ENCODE peak calls at places on chromosomes 7 and 10, in five cellular contexts. B is H1, A is IMR-90, E is neuronal stem cell, X is mesenchymal stem cell. O is an unnamed sample.

GRCh38 chr7:41136551-41136950 is 566.3 kb downstream of the INHBA start:
- DNase-seq in E (no peak), X (no peak), B (no peak), A (no peak), O (no peak)

GRCh38 chr7:125670926-125671572 is 741.4 kb upstream of the POT1 start:
- DNase-seq in A (no peak), B (no peak), E (peak), X (peak), O (no peak)

GRCh38 chr7:101747758-101748345 is 69.6 kb upstream of the CUX1 start:
- DNase-seq in X (no peak), B (no peak), A (no peak), E (no peak), O (no peak)

GRCh38 chr7:34371922-34372321 is 286.1 kb upstream of the NPSR1 start:
- DNase-seq in X (no peak), E (no peak), B (no peak), A (no peak), O (no peak)

GRCh38 chr10:86082556-86082955 is 284.0 kb downstream of the GRID1 start:
- DNase-seq in X (no peak), E (no peak), A (no peak), B (no peak), O (peak)

GRCh38 chr10:14200645-14201534 is 129.8 kb downstream of the FRMD4A start:
- DNase-seq in E (no peak), X (no peak), A (peak), B (no peak), O (peak)

GRCh38 chr10:91201213-91201996 is 19.1 kb upstream of the PCGF5 start:
- DNase-seq in E (no peak), X (no peak), B (no peak), A (no peak), O (no peak)

GRCh38 chr10:20147679-20148078 is 331.4 kb downstream of the PLXDC2 start:
- DNase-seq in X (no peak), B (no peak), E (peak), A (no peak), O (no peak)

GRCh38 chr10:30531751-30532530 is 97.6 kb downstream of the LYZL2 start:
- DNase-seq in A (no peak), E (no peak), B (no peak), X (no peak), O (no peak)

GRCh38 chr7:99729501-99730261 is 5.3 kb downstream of the CYP3A7 start:
- DNase-seq in B (no peak), E (no peak), A (no peak), X (peak), O (no peak)

GRCh38 chr10:30553018-30553624 is 76.4 kb downstream of the LYZL2 start:
- DNase-seq in B (no peak), E (peak), A (no peak), X (no peak), O (peak)

GRCh38 chr10:82084904-82085303 is 209.9 kb downstream of the NRG3 start:
- DNase-seq in A (no peak), E (no peak), B (peak), X (no peak), O (no peak)
- H4K91ac ChIP-seq in A (no peak), E (no peak), B (no peak), X (no peak), O (no peak)

GRCh38 chr10:102715880-102716279 is 1.4 kb downstream of the SFXN2 start:
- DNase-seq in B (no peak), E (no peak), A (no peak), X (no peak), O (no peak)

GRCh38 chr10:102712843-102713242 is 1.4 kb downstream of the ARL3 start:
- DNase-seq in E (no peak), A (no peak), X (no peak), B (no peak), O (no peak)

GRCh38 chr10:102713483-102713813 is 749 bp downstream of the ARL3 start:
- DNase-seq in E (no peak), X (no peak), B (no peak), A (peak), O (no peak)

GRCh38 chr10:102714621-102715455 is at the start of gene SFXN2:
- DNase-seq in X (no peak), B (no peak), E (no peak), A (no peak), O (no peak)

GRCh38 chr10:102713814-102714620 is at the start of gene ARL3:
- DNase-seq in E (peak), B (peak), A (peak), X (peak), O (peak)
- H4K91ac ChIP-seq in E (no peak), B (peak), A (peak), X (peak), O (no peak)

GRCh38 chr10:77293785-77294184 is 343.8 kb downstream of the KCNMA1 start:
- DNase-seq in E (no peak), X (no peak), A (no peak), B (no peak), O (no peak)
- H4K91ac ChIP-seq in E (no peak), X (no peak), A (peak), B (no peak), O (no peak)

GRCh38 chr10:34041871-34042270 is 707.4 kb upstream of the NRP1 start:
- DNase-seq in B (no peak), X (no peak), A (no peak), E (no peak), O (no peak)
- H4K91ac ChIP-seq in B (no peak), X (no peak), A (no peak), E (no peak), O (no peak)

DNA sequence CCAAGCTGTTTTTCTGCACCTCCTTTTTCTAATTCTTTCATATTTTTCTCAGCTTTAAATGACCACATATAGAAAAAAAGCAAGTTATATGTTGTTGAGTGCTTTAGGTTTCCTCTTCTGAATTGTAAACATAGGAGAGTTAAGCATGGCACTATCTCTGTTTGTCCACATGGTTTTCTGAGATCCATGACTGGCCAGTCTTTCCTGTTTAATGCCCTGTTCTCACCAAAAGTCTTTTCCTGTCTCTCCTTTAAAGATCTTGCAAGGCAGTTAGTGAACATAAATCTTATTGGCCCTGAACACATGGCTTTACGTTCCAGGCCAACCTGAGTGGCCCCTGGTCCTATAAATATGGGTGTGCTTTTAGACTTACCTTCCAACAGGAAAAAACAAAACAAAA is 19.4 kb downstream of the TRPV5 start:
- DNase-seq in X (no peak), B (no peak), A (no peak), E (no peak), O (no peak)
- H4K91ac ChIP-seq in X (no peak), B (no peak), A (no peak), E (no peak), O (no peak)

DNA sequence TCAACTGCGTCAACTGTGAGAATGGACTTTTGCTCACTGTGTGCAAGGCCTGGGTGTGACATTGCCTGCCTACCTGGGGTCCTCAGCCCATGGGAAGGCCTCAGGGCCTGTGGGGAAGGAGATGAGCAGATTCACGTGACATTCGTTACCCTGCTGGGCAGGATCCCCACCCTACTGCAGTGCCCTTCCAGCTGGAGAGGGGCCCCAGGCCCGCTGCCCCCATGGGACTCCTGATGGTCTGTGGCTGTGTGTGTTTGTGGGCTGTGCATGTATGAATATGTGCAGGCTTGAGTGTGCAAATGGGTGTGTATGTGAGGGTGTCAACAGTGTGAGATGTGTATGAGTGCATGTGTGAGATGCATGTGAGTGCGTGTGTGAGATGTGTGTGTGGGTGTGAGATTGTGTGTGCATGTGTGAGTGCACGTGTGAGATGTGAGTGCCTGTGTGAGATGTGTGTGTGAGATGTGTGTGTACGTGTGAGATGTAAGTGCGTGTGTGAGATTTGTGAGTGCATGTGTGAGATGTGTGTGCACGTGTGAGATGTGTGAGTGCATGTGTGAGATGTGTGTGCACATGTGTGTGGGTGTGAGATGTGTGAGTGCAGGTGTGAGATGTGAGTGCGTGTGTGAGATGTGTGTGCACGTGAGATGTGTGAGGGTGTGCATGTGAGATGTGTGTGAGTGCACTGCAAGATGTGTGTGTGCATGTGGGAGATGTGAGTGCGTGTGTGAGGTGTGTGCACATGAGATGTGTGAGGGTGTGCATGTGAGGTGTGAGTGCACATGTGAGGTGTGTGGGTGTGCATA is 29.7 kb downstream of the PPIF start:
- DNase-seq in E (no peak), A (no peak), X (no peak), B (no peak), O (no peak)
- H4K91ac ChIP-seq in E (peak), A (peak), X (peak), B (no peak), O (no peak)

DNA sequence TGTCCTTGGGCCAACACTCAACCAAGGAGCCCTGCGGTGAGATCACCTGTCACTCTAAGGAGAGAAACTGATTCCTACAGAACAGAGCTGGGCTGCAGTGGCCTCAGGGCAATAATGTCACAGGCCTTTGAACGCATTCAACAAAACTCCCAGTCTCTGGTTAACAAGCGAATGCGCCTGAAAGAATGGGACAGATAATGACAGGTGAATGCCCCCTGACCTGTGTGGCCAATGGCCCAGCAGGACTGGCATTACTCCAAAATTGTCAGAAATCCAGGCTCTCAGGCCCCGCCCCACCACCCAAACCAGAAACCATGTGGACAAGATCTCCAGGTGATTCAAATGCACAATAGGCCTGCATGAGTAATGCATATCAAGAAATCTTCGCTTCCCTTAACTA is 277.7 kb upstream of the KLF6 start:
- DNase-seq in X (no peak), A (no peak), E (no peak), B (no peak), O (no peak)
- H4K91ac ChIP-seq in X (no peak), A (no peak), E (no peak), B (no peak), O (no peak)

O was measured in H9.